ENCODE peak calls at places on chromosomes 3 and 15, in ten cellular contexts. D, U, M, I, C, L, P, O, R and Q are unnamed samples.

GRCh38 chr3:184688251-184688851 is 23.5 kb downstream of the MAGEF1 start:
- DNase-seq in D (peak; percentile 84), U (peak; percentile 74), M (no peak), I (no peak), C (no peak), L (no peak), P (no peak), O (no peak), R (no peak), Q (no peak)

GRCh38 chr15:68597581-68597980 is 18.8 kb downstream of the CORO2B start:
- DNase-seq in D (no peak), U (no peak), M (no peak), I (no peak), C (no peak), L (no peak), P (no peak), O (no peak), R (no peak), Q (no peak)

GRCh38 chr15:75685195-75685594 is 27.5 kb downstream of the CSPG4 start:
- DNase-seq in D (no peak), U (no peak), M (peak; percentile 37), I (no peak), C (no peak), L (no peak), P (no peak), O (no peak), R (no peak), Q (no peak)

GRCh38 chr3:183265713-183266417 is 12.8 kb downstream of the B3GNT5 start:
- DNase-seq in D (peak; percentile 98), U (peak; percentile 94), M (peak; percentile 81), I (peak; percentile 90), C (no peak), L (no peak), P (no peak), O (no peak), R (no peak), Q (no peak)

GRCh38 chr3:53705774-53706173 is 140.4 kb downstream of the CHDH start:
- DNase-seq in D (no peak), U (no peak), M (no peak), I (no peak), C (no peak), L (no peak), P (no peak), O (no peak), R (no peak), Q (peak; percentile 8)

GRCh38 chr15:31801152-31801551 is 229.2 kb upstream of the CHRNA7 start:
- DNase-seq in D (peak; percentile 21), U (no peak), M (no peak), I (no peak), C (no peak), L (peak; percentile 67), P (no peak), O (no peak), R (no peak), Q (no peak)

GRCh38 chr3:127652246-127652995 is 20.3 kb upstream of the ABTB1 start:
- DNase-seq in D (peak; percentile 56), U (no peak), M (peak; percentile 58), I (peak; percentile 77), C (peak; percentile 59), L (peak; percentile 57), P (peak; percentile 41), O (no peak), R (peak; percentile 47), Q (peak; percentile 26)

GRCh38 chr15:99019558-99020540 is 12.3 kb upstream of the PGPEP1L start:
- DNase-seq in D (peak; percentile 88), U (peak; percentile 52), M (peak; percentile 48), I (no peak), C (no peak), L (peak; percentile 8), P (peak; percentile 66), O (no peak), R (no peak), Q (no peak)

GRCh38 chr3:58260261-58260731 is 22.7 kb downstream of the ABHD6 start:
- DNase-seq in D (peak; percentile 81), U (no peak), M (peak; percentile 14), I (no peak), C (no peak), L (peak; percentile 25), P (peak; percentile 2), O (no peak), R (no peak), Q (no peak)

GRCh38 chr3:11507719-11508118 is 136.0 kb downstream of the VGLL4 start:
- DNase-seq in D (peak; percentile 40), U (no peak), M (peak; percentile 28), I (no peak), C (no peak), L (no peak), P (no peak), O (no peak), R (no peak), Q (no peak)

GRCh38 chr15:55628369-55628730 is 40.2 kb upstream of the PYGO1 start:
- DNase-seq in D (no peak), U (no peak), M (no peak), I (no peak), C (no peak), L (no peak), P (no peak), O (no peak), R (no peak), Q (no peak)

GRCh38 chr3:29144807-29145206 is 136.1 kb upstream of the RBMS3 start:
- DNase-seq in D (peak; percentile 74), U (peak; percentile 65), M (peak; percentile 18), I (no peak), C (no peak), L (no peak), P (no peak), O (no peak), R (no peak), Q (no peak)